ENCODE peak calls at places on chromosomes 6 and 20, in five cellular contexts. T, C, Z, U and G are unnamed samples.

GRCh38 chr6:154319231-154319858 is 37.3 kb downstream of the IPCEF1 start:
- DNase-seq in Z (peak), C (no peak), T (no peak), U (no peak), G (no peak)

GRCh38 chr6:99022039-99022609 is 74.4 kb upstream of the FBXL4 start:
- DNase-seq in C (no peak), U (no peak), T (no peak), Z (no peak), G (no peak)

GRCh38 chr6:84410377-84410776 is 182.9 kb upstream of the CEP162 start:
- DNase-seq in U (no peak), Z (no peak), T (no peak), C (no peak), G (no peak)

GRCh38 chr6:138977242-138977641 is 10.8 kb downstream of the REPS1 start:
- DNase-seq in Z (no peak), T (no peak), C (no peak), U (no peak), G (no peak)

GRCh38 chr6:125658125-125658524 is 91.3 kb upstream of the HEY2 start:
- DNase-seq in C (no peak), U (no peak), Z (no peak), T (no peak), G (no peak)

GRCh38 chr6:29665942-29666825 is 9.3 kb downstream of the MOG start:
- DNase-seq in C (no peak), T (no peak), U (no peak), Z (no peak), G (no peak)

GRCh38 chr6:127821431-127821830 is 79.4 kb downstream of the THEMIS start:
- DNase-seq in T (no peak), C (no peak), Z (no peak), U (no peak), G (no peak)

GRCh38 chr6:84774174-84775158 is 10.1 kb upstream of the TBX18 start:
- DNase-seq in C (no peak), U (no peak), Z (peak), T (peak), G (no peak)

GRCh38 chr6:11492444-11493300 is 44.9 kb upstream of the TMEM170B start:
- DNase-seq in C (no peak), U (no peak), Z (peak), T (no peak), G (no peak)

GRCh38 chr6:9543649-9544048 is 871.2 kb downstream of the TFAP2A start:
- DNase-seq in U (no peak), T (no peak), C (no peak), Z (no peak), G (no peak)

GRCh38 chr20:45918182-45918737 is 6.3 kb upstream of the PLTP start:
- DNase-seq in Z (peak), T (no peak), C (peak), U (peak), G (no peak)

GRCh38 chr6:36029464-36029863 is 1.9 kb downstream of the MAPK14 start:
- DNase-seq in U (no peak), T (no peak), Z (peak), C (no peak), G (no peak)

GRCh38 chr6:9458424-9458823 is 956.5 kb downstream of the TFAP2A start:
- DNase-seq in Z (no peak), T (no peak), C (no peak), U (no peak), G (no peak)

GRCh38 chr6:18634912-18635311 is 247.8 kb downstream of the RNF144B start:
- DNase-seq in T (no peak), Z (no peak), C (no peak), U (no peak), G (no peak)

GRCh38 chr20:14582855-14583254 is 245.4 kb upstream of the FLRT3 start:
- DNase-seq in U (no peak), T (no peak), Z (no peak), C (no peak), G (no peak)

GRCh38 chr6:87151786-87152527 is 3.4 kb upstream of the ZNF292 start:
- DNase-seq in C (peak), T (peak), Z (peak), U (peak), G (peak)

GRCh38 chr20:40160151-40160550 is 528.9 kb downstream of the MAFB start:
- DNase-seq in Z (peak), C (no peak), U (no peak), T (peak), G (peak)

GRCh38 chr6:63690210-63690609 is 54.6 kb downstream of the PHF3 start:
- DNase-seq in C (no peak), Z (no peak), U (no peak), T (no peak), G (no peak)

GRCh38 chr6:158939255-158940170 is 60.5 kb downstream of the RSPH3 start:
- DNase-seq in T (peak), Z (no peak), C (no peak), U (no peak), G (no peak)

GRCh38 chr20:47992021-47992467 is 206.8 kb upstream of the SULF2 start:
- DNase-seq in U (no peak), C (no peak), Z (no peak), T (no peak), G (no peak)

GRCh38 chr6:126548301-126548700 is 208.4 kb downstream of the CENPW start:
- DNase-seq in C (no peak), U (no peak), T (no peak), Z (no peak), G (no peak)

GRCh38 chr6:21738180-21739094 is 144.9 kb downstream of the SOX4 start:
- DNase-seq in T (no peak), Z (peak), C (no peak), U (no peak), G (no peak)

GRCh38 chr6:34587325-34587724 is 31.2 kb upstream of the SPDEF start:
- DNase-seq in C (no peak), Z (no peak), U (no peak), T (no peak), G (no peak)

GRCh38 chr20:41165001-41165882 is 27.9 kb downstream of the PLCG1 start:
- DNase-seq in Z (no peak), C (no peak), T (no peak), U (no peak), G (no peak)

GRCh38 chr6:15386756-15387112 is 140.9 kb downstream of the JARID2 start:
- DNase-seq in U (peak), C (no peak), T (no peak), Z (no peak), G (no peak)

GRCh38 chr20:32339116-32339515 is 19.0 kb upstream of the ASXL1 start:
- DNase-seq in U (no peak), Z (no peak), C (no peak), T (no peak), G (no peak)

GRCh38 chr6:107957165-107957908 is 671 bp downstream of the SEC63 start:
- DNase-seq in Z (peak), T (peak), C (no peak), U (peak), G (peak)

GRCh38 chr20:9488063-9488462 is 26.3 kb upstream of the LAMP5 start:
- DNase-seq in Z (no peak), U (no peak), C (no peak), T (no peak), G (no peak)

GRCh38 chr6:8279094-8279805 is 156.1 kb downstream of the SLC35B3 start:
- DNase-seq in Z (no peak), C (no peak), T (no peak), U (no peak), G (no peak)

GRCh38 chr6:146790561-146791091 is 191.9 kb downstream of the ADGB start:
- DNase-seq in Z (no peak), T (no peak), C (no peak), U (no peak), G (no peak)

GRCh38 chr20:4667836-4668235 is 53.9 kb upstream of the PRND start:
- DNase-seq in Z (no peak), T (no peak), C (no peak), U (no peak), G (no peak)